ENCODE peak calls at places on chromosomes 4 and X, in five cellular contexts. One of them, this sample, is unnamed.

GRCh38 chrX:40097492-40098263 is at the start of gene BCOR:
- DNase-seq in mesenchymal stem cell: peak
- DNase-seq in H1: peak
- DNase-seq in H9: peak
- DNase-seq in trophoblast cell: peak
- DNase-seq in this sample: no peak

GRCh38 chr4:188008377-188008776 is 12.8 kb downstream of the ZFP42 start:
- DNase-seq in mesenchymal stem cell: peak
- DNase-seq in H1: no peak
- DNase-seq in H9: no peak
- DNase-seq in trophoblast cell: no peak
- DNase-seq in this sample: no peak

GRCh38 chr4:120769227-120769626 is 153.3 kb downstream of the PRDM5 start:
- DNase-seq in mesenchymal stem cell: peak
- DNase-seq in H1: no peak
- DNase-seq in H9: no peak
- DNase-seq in trophoblast cell: no peak
- DNase-seq in this sample: no peak

GRCh38 chr4:176534566-176534965 is 214.8 kb downstream of the SPCS3 start:
- DNase-seq in mesenchymal stem cell: peak
- DNase-seq in H1: no peak
- DNase-seq in H9: no peak
- DNase-seq in trophoblast cell: no peak
- DNase-seq in this sample: no peak

GRCh38 chr4:176538217-176538925 is 218.6 kb downstream of the SPCS3 start:
- DNase-seq in mesenchymal stem cell: peak
- DNase-seq in H1: no peak
- DNase-seq in H9: no peak
- DNase-seq in trophoblast cell: no peak
- DNase-seq in this sample: no peak

GRCh38 chr4:38710053-38710452 is 46.1 kb downstream of the KLF3 start:
- DNase-seq in mesenchymal stem cell: no peak
- DNase-seq in H1: no peak
- DNase-seq in H9: no peak
- DNase-seq in trophoblast cell: no peak
- DNase-seq in this sample: no peak

GRCh38 chr4:26787461-26788340 is 72.9 kb upstream of the STIM2 start:
- DNase-seq in mesenchymal stem cell: peak
- DNase-seq in H1: peak
- DNase-seq in H9: peak
- DNase-seq in trophoblast cell: no peak
- DNase-seq in this sample: no peak

GRCh38 chrX:69195197-69195596 is 29.9 kb upstream of the PJA1 start:
- DNase-seq in mesenchymal stem cell: peak
- DNase-seq in H1: no peak
- DNase-seq in H9: no peak
- DNase-seq in trophoblast cell: no peak
- DNase-seq in this sample: no peak

GRCh38 chr4:152328595-152328994 is 207.3 kb downstream of the FBXW7 start:
- DNase-seq in mesenchymal stem cell: no peak
- DNase-seq in H1: no peak
- DNase-seq in H9: no peak
- DNase-seq in trophoblast cell: peak
- DNase-seq in this sample: no peak

GRCh38 chr4:177371452-177371851 is 61.8 kb downstream of the NEIL3 start:
- DNase-seq in mesenchymal stem cell: no peak
- DNase-seq in H1: no peak
- DNase-seq in H9: no peak
- DNase-seq in trophoblast cell: no peak
- DNase-seq in this sample: no peak

GRCh38 chr4:142079951-142080350 is 443.6 kb downstream of the IL15 start:
- DNase-seq in mesenchymal stem cell: no peak
- DNase-seq in H1: no peak
- DNase-seq in H9: no peak
- DNase-seq in trophoblast cell: no peak
- DNase-seq in this sample: no peak

GRCh38 chrX:151977009-151977408 is 2.5 kb upstream of the GABRE start:
- DNase-seq in mesenchymal stem cell: no peak
- DNase-seq in H1: no peak
- DNase-seq in H9: no peak
- DNase-seq in trophoblast cell: peak
- DNase-seq in this sample: no peak

GRCh38 chr4:181702864-181703263 is 540.3 kb upstream of the TENM3 start:
- DNase-seq in mesenchymal stem cell: no peak
- DNase-seq in H1: no peak
- DNase-seq in H9: no peak
- DNase-seq in trophoblast cell: no peak
- DNase-seq in this sample: no peak

GRCh38 chr4:77618383-77619241 is 13.0 kb downstream of the CXCL13 start:
- DNase-seq in mesenchymal stem cell: peak
- DNase-seq in H1: peak
- DNase-seq in H9: peak
- DNase-seq in trophoblast cell: peak
- DNase-seq in this sample: peak

GRCh38 chrX:2474963-2475726 is 25.6 kb downstream of the DHRSX start:
- DNase-seq in mesenchymal stem cell: no peak
- DNase-seq in H1: peak
- DNase-seq in H9: no peak
- DNase-seq in trophoblast cell: no peak
- DNase-seq in this sample: no peak

GRCh38 chrX:5176766-5177165 is 1051.9 kb downstream of the NLGN4X start:
- DNase-seq in mesenchymal stem cell: no peak
- DNase-seq in H1: no peak
- DNase-seq in H9: no peak
- DNase-seq in trophoblast cell: no peak
- DNase-seq in this sample: no peak

GRCh38 chr4:25108556-25108955 is 51.7 kb downstream of the SEPSECS start:
- DNase-seq in mesenchymal stem cell: no peak
- DNase-seq in H1: no peak
- DNase-seq in H9: no peak
- DNase-seq in trophoblast cell: no peak
- DNase-seq in this sample: no peak

GRCh38 chr4:121777625-121778024 is 12.7 kb upstream of the SMIM43 start:
- DNase-seq in mesenchymal stem cell: no peak
- DNase-seq in H1: no peak
- DNase-seq in H9: no peak
- DNase-seq in trophoblast cell: no peak
- DNase-seq in this sample: no peak

GRCh38 chr4:124230268-124230667 is 482.3 kb downstream of the ANKRD50 start:
- DNase-seq in mesenchymal stem cell: no peak
- DNase-seq in H1: no peak
- DNase-seq in H9: no peak
- DNase-seq in trophoblast cell: no peak
- DNase-seq in this sample: no peak

GRCh38 chr4:76665139-76665538 is 230.1 kb downstream of the SHROOM3 start:
- DNase-seq in mesenchymal stem cell: no peak
- DNase-seq in H1: no peak
- DNase-seq in H9: no peak
- DNase-seq in trophoblast cell: no peak
- DNase-seq in this sample: no peak

GRCh38 chr4:3079694-3080123 is 5.2 kb downstream of the HTT start:
- DNase-seq in mesenchymal stem cell: no peak
- DNase-seq in H1: no peak
- DNase-seq in H9: no peak
- DNase-seq in trophoblast cell: no peak
- DNase-seq in this sample: no peak

GRCh38 chr4:167606551-167606950 is 372.3 kb upstream of the SPOCK3 start:
- DNase-seq in mesenchymal stem cell: no peak
- DNase-seq in H1: no peak
- DNase-seq in H9: no peak
- DNase-seq in trophoblast cell: no peak
- DNase-seq in this sample: no peak

GRCh38 chrX:71099736-71100135 is 4.1 kb downstream of the FOXO4 start:
- DNase-seq in mesenchymal stem cell: no peak
- DNase-seq in H1: no peak
- DNase-seq in H9: peak
- DNase-seq in trophoblast cell: no peak
- DNase-seq in this sample: no peak

GRCh38 chr4:176753049-176753448 is 39.7 kb downstream of the VEGFC start:
- DNase-seq in mesenchymal stem cell: peak
- DNase-seq in H1: no peak
- DNase-seq in H9: no peak
- DNase-seq in trophoblast cell: no peak
- DNase-seq in this sample: no peak

GRCh38 chrX:74579597-74580209 is 34.7 kb downstream of the RLIM start:
- DNase-seq in mesenchymal stem cell: no peak
- DNase-seq in H1: no peak
- DNase-seq in H9: no peak
- DNase-seq in trophoblast cell: no peak
- DNase-seq in this sample: no peak

GRCh38 chr4:41748788-41749445 is 392 bp upstream of the PHOX2B start:
- DNase-seq in mesenchymal stem cell: no peak
- DNase-seq in H1: peak
- DNase-seq in H9: no peak
- DNase-seq in trophoblast cell: no peak
- DNase-seq in this sample: peak

GRCh38 chrX:106415276-106415895 is 196.4 kb upstream of the RADX start:
- DNase-seq in mesenchymal stem cell: peak
- DNase-seq in H1: no peak
- DNase-seq in H9: no peak
- DNase-seq in trophoblast cell: no peak
- DNase-seq in this sample: peak

GRCh38 chr4:125115476-125115875 is 199.3 kb upstream of the FAT4 start:
- DNase-seq in mesenchymal stem cell: no peak
- DNase-seq in H1: no peak
- DNase-seq in H9: no peak
- DNase-seq in trophoblast cell: no peak
- DNase-seq in this sample: no peak

GRCh38 chr4:145819246-145820181 is 119.1 kb downstream of the ZNF827 start:
- DNase-seq in mesenchymal stem cell: no peak
- DNase-seq in H1: no peak
- DNase-seq in H9: no peak
- DNase-seq in trophoblast cell: no peak
- DNase-seq in this sample: no peak

GRCh38 chrX:124216396-124217124 is 115.9 kb upstream of the TEX13D start:
- DNase-seq in mesenchymal stem cell: no peak
- DNase-seq in H1: no peak
- DNase-seq in H9: peak
- DNase-seq in trophoblast cell: no peak
- DNase-seq in this sample: no peak

GRCh38 chrX:31435592-31435991 is 363.8 kb upstream of the FTHL17 start:
- DNase-seq in mesenchymal stem cell: peak
- DNase-seq in H1: peak
- DNase-seq in H9: peak
- DNase-seq in trophoblast cell: no peak
- DNase-seq in this sample: peak

GRCh38 chrX:31440546-31440945 is 368.7 kb upstream of the FTHL17 start:
- DNase-seq in mesenchymal stem cell: no peak
- DNase-seq in H1: no peak
- DNase-seq in H9: no peak
- DNase-seq in trophoblast cell: no peak
- DNase-seq in this sample: no peak

DNA sequence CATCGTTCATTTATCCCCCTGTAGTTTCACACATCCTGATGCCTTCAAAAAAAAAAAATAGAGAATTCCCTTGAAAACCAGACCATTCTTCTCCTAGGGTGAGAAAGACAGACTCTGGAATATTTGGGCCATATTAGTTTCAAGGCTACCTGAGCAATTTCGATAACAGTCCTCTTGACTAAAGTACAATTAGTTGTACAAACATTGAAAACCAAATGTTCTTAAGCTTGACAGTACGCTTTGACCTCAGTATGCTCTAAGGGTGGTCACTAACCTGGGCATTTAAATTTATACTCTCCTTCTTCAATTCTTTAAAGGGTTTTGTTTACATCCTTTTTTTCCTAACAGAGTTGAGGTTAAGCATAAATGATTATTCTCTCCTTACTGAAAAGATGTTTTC is 364.6 kb upstream of the FTHL17 start:
- DNase-seq in mesenchymal stem cell: no peak
- DNase-seq in H1: no peak
- DNase-seq in H9: no peak
- DNase-seq in trophoblast cell: no peak
- DNase-seq in this sample: no peak
- H2BK12ac ChIP-seq in mesenchymal stem cell: no peak
- H2BK12ac ChIP-seq in H1: no peak
- H2BK12ac ChIP-seq in H9: no peak
- H2BK12ac ChIP-seq in trophoblast cell: no peak
- H2BK12ac ChIP-seq in this sample: no peak

DNA sequence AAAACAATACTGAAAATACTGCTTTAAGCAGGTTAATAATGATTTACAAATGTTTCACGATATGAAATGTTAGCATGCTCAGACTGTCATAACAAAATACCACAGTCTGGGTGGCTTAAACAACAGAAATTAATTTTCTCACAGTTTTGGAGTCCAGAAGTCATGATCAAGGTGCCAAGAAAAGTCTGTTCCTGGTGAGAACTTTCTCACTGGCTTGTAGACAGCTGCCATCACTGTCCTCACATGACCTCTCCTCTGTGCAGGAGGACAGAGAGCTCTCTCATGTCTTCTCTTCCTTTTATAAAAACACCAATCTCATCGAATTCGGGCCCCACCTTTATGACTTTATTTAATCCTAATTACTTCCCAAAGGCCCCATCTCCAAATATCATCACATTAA is 426.7 kb downstream of the KLHL13 start:
- DNase-seq in mesenchymal stem cell: no peak
- DNase-seq in H1: no peak
- DNase-seq in H9: no peak
- DNase-seq in trophoblast cell: no peak
- DNase-seq in this sample: no peak
- H2BK12ac ChIP-seq in mesenchymal stem cell: no peak
- H2BK12ac ChIP-seq in H1: no peak
- H2BK12ac ChIP-seq in H9: no peak
- H2BK12ac ChIP-seq in trophoblast cell: no peak
- H2BK12ac ChIP-seq in this sample: no peak

DNA sequence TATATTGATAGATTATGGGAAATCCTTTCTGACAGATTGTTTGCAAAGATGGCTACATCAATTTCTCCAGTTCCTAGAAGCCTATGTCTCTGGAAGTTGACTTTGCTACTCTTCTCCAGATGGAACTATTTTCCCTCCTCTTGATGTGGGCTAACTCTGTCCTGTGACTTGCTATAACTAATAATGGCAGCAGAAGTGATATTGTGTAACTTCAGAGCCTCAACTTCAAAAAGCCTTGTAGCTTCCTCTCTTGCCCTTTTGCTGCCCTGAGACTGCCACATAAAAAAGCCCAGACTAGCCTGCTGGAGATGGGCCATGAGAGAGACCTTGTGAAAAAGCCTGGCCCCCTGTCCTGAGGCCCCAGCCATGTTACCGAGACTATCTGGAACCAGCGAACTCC is 210.7 kb upstream of the SLC7A11 start:
- DNase-seq in mesenchymal stem cell: no peak
- DNase-seq in H1: no peak
- DNase-seq in H9: no peak
- DNase-seq in trophoblast cell: no peak
- DNase-seq in this sample: no peak
- H2BK12ac ChIP-seq in mesenchymal stem cell: no peak
- H2BK12ac ChIP-seq in H1: no peak
- H2BK12ac ChIP-seq in H9: no peak
- H2BK12ac ChIP-seq in trophoblast cell: no peak
- H2BK12ac ChIP-seq in this sample: no peak

DNA sequence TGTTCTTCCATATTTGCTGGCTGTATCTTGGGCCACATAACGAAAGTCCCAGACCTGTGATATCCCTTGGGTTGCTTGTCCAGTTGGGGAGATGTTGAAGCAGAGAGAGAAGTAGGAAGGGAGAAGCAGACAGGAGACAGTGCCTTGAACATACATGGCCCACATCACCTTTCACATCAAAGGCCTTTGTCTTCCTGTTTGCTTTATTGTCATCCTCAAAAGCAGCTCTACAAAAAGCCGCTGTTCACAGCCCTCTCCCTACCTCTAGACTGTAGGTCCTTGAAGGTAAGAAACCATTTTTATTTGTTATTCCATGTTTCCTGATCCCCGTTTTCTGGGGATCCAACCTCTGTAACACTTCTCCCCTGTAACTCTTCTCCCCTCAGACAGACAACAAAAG is 14.9 kb downstream of the USP26 start:
- DNase-seq in mesenchymal stem cell: no peak
- DNase-seq in H1: no peak
- DNase-seq in H9: no peak
- DNase-seq in trophoblast cell: no peak
- DNase-seq in this sample: no peak
- H2BK12ac ChIP-seq in mesenchymal stem cell: no peak
- H2BK12ac ChIP-seq in H1: no peak
- H2BK12ac ChIP-seq in H9: no peak
- H2BK12ac ChIP-seq in trophoblast cell: no peak
- H2BK12ac ChIP-seq in this sample: no peak